ENCODE peak calls at places on chromosomes 13 and 19, in eight cellular contexts. W is OCI-LY7; P is cardiac muscle cell; V is right cardiac atrium; I is heart right ventricle; O is CD8-positive, alpha-beta memory T cell; S is vagina; R is heart left ventricle. U is an unnamed sample. For H3K4me1, the result is how much of the 10 kb centered on the place peaks cover.

GRCh38 chr13:112747256-112747655 is 57.4 kb downstream of the ATP11A start:
- DNase-seq in I (no peak), R (no peak), V (no peak), P (no peak), W (no peak), O (no peak), S (no peak), U (no peak)

GRCh38 chr19:48967346-48968178 is 2.5 kb downstream of the FTL start:
- DNase-seq in W (no peak), R (peak), O (no peak), V (peak), I (no peak), S (no peak), P (no peak), U (peak)

GRCh38 chr13:51364404-51365008 is 25.0 kb downstream of the SERPINE3 start:
- DNase-seq in I (no peak), R (no peak), W (no peak), P (no peak), S (no peak), O (no peak), V (no peak), U (no peak)

GRCh38 chr13:50396001-50396400 is 380.8 kb downstream of the KCNRG start:
- DNase-seq in V (no peak), P (no peak), I (no peak), S (peak), O (no peak), R (no peak), W (no peak), U (no peak)

GRCh38 chr19:30520735-30521479 is 148.7 kb downstream of the ZNF536 start:
- DNase-seq in O (no peak), P (no peak), V (no peak), W (no peak), R (no peak), I (no peak), S (no peak), U (no peak)

GRCh38 chr19:23882493-23882892 is 32.2 kb upstream of the ZNF726 start:
- DNase-seq in S (no peak), I (no peak), O (no peak), P (no peak), W (no peak), V (no peak), R (no peak), U (no peak)

GRCh38 chr19:12779162-12779993 is 4.0 kb upstream of the HOOK2 start:
- DNase-seq in R (peak), V (peak), O (no peak), W (peak), P (peak), I (peak), S (no peak), U (peak)

GRCh38 chr19:18436651-18437478 is 1.1 kb downstream of the ISYNA1 start:
- DNase-seq in S (no peak), V (peak), I (peak), P (peak), O (peak), R (peak), W (peak), U (peak)

GRCh38 chr19:18433039-18433691 is 4.8 kb downstream of the ISYNA1 start:
- DNase-seq in R (no peak), P (no peak), V (peak), W (peak), O (peak), I (no peak), S (no peak), U (no peak)

GRCh38 chr19:12788025-12788681 is 3.1 kb upstream of the JUNB start:
- DNase-seq in I (no peak), V (no peak), O (no peak), W (no peak), S (no peak), R (no peak), P (no peak), U (no peak)

GRCh38 chr19:41555752-41556151 is 20.2 kb upstream of the CEACAM21 start:
- DNase-seq in V (no peak), W (no peak), I (no peak), O (no peak), S (no peak), P (no peak), R (no peak), U (no peak)
- H3K4me1 ChIP-seq in V (under half), W (half or more), I (under half), O (half or more), S (under half), P (under half), R (half or more), U (under half)

DNA sequence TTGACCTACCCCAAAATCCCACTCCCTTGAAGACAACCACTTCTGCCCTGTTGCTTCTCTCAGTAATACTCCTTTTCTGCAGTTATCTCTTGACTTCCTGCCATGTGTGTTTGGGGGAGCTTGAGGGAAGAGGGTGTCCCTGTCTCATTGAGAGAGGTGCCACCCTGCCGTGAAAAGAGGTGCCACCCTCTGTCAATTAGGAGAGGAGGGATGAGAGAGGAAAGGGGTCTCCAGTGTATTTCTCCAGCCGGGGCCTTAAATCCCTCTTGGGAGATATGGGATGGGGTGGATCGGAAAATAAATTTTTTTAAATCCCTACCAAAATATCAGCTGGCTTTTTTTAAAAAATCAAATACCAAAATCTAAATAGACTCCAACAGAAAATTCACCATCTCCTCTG is 16.5 kb downstream of the PLD3 start:
- DNase-seq in I (no peak), R (no peak), O (no peak), S (no peak), V (no peak), P (no peak), W (no peak), U (no peak)
- H3K4me3 ChIP-seq in I (no peak), R (no peak), O (no peak), S (no peak), V (no peak), P (peak), W (peak), U (peak)

DNA sequence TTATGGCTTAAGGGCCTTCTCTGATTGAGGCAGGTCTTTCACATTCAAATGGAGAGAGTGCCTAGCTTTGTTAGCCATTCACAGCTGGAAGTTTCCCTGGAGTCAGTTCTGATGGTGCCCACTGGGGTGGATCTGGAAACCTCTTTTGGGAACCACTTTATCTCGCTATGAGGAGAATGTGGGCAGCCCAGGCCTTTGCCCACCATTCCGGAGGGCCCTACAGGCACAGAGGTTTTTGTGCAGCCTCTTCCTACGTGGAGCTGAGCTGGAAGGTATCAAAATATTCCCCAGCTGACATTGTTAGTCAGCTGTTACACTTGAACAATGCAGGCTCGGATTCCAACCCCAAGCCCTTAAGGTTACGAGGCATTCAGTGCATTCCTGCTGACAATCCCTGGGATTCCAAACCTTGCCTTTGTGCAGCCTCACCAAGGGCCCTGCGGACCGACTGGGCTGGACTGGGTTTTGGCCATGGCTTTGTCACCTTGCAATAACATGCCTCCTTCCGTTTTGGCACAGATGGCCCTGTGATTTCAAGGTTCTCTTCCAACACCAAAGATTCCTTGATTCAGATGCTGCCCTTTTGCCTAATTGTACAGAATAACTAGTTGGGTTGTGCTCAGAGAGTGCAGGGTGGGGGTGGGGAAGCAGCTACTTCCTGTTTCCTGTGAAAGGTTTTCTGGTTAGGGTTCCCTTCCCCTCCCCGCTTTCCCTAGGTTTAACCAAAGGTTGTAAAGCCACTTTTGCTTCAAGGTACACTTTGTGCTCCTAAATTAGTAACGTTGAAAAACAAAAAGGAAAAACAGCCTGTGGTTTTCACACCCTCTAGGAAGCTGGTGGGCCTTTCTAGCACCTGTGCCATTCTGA is 27.1 kb downstream of the SAE1 start:
- DNase-seq in O (peak), S (no peak), V (peak), R (peak), P (peak), I (peak), W (peak), U (peak)
- H3K4me1 ChIP-seq in O (half or more), S (half or more), V (under half), R (half or more), P (under half), I (half or more), W (under half), U (under half)

GRCh38 chr13:30126903-30127428 is 180.4 kb downstream of the KATNAL1 start:
- DNase-seq in R (no peak), W (no peak), I (no peak), O (no peak), P (no peak), S (no peak), V (no peak), U (no peak)
- H3K4me3 ChIP-seq in R (no peak), W (no peak), I (no peak), O (no peak), P (no peak), S (no peak), V (no peak), U (no peak)

DNA sequence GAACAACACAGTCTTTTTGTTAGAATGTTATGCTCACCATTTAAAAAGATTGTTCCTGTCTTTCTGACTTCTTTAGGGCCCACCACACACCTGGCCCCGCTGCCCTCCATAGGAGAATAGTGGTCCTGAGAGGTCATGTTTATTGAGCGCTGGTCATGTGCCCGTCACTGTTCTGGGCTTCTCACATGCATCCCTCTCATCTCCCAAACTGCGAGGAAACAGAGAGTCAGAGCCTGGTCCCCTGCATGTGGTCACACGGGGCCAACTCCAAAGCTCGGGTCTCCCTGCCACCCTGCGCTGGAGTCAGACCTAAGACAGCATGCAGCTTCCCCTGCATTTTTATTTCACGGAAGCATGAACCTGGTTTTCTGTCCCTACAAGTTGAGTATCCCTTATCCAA is 70.4 kb upstream of the GPR183 start:
- DNase-seq in W (no peak), O (no peak), V (no peak), I (no peak), P (no peak), S (peak), R (no peak), U (peak)
- H3K4me1 ChIP-seq in W (under half), O (half or more), V (under half), I (under half), P (under half), S (under half), R (half or more), U (under half)

U was measured in right atrium auricular region.